ENCODE peak calls at places on chromosomes 5 and 9, in nine cellular contexts. P is uterus, X is body of pancreas, R is breast epithelium, G is IMR-90, J is tibial nerve, N is stomach, T is heart left ventricle, Y is adrenal gland. K is an unnamed sample.

GRCh38 chr9:94941211-94941875 is 214.8 kb downstream of the AOPEP start:
- DNase-seq in P (no peak), X (peak; percentile 44), R (no peak), G (peak; percentile 16), J (no peak), N (no peak), T (no peak), Y (no peak), K (no peak)

GRCh38 chr9:72599874-72600534 is 78.6 kb downstream of the TMC1 start:
- DNase-seq in P (no peak), X (no peak), R (no peak), G (no peak), J (no peak), N (no peak), T (no peak), Y (no peak), K (no peak)

GRCh38 chr9:126049896-126050604 is 276.6 kb upstream of the MVB12B start:
- DNase-seq in P (no peak), X (no peak), R (no peak), G (no peak), J (no peak), N (no peak), T (no peak), Y (no peak), K (no peak)

GRCh38 chr9:82334286-82334685 is 345.7 kb downstream of the SPATA31D1 start:
- DNase-seq in P (no peak), X (no peak), R (no peak), G (peak; percentile 65), J (no peak), N (no peak), T (no peak), Y (no peak), K (no peak)

GRCh38 chr5:83096660-83097334 is 19.4 kb downstream of the XRCC4 start:
- DNase-seq in P (no peak), X (no peak), R (no peak), G (peak; percentile 18), J (no peak), N (no peak), T (no peak), Y (no peak), K (no peak)

GRCh38 chr5:42944989-42945388 is 95.1 kb downstream of the ANXA2R start:
- DNase-seq in P (no peak), X (no peak), R (no peak), G (peak; percentile 96), J (no peak), N (no peak), T (no peak), Y (no peak), K (no peak)

GRCh38 chr5:61966991-61967390 is 339.0 kb upstream of the KIF2A start:
- DNase-seq in P (no peak), X (no peak), R (no peak), G (no peak), J (no peak), N (no peak), T (no peak), Y (no peak), K (no peak)

GRCh38 chr9:127742435-127743088 is 7.5 kb upstream of the TOR2A start:
- DNase-seq in P (peak; percentile 40), X (peak; percentile 61), R (no peak), G (peak; percentile 62), J (no peak), N (peak; percentile 32), T (no peak), Y (peak; percentile 52), K (no peak)

GRCh38 chr5:55714339-55714738 is 2.2 kb upstream of the SLC38A9 start:
- DNase-seq in P (no peak), X (no peak), R (no peak), G (no peak), J (no peak), N (no peak), T (no peak), Y (no peak), K (no peak)

GRCh38 chr5:138663561-138663960 is 88.4 kb upstream of the HSPA9 start:
- DNase-seq in P (no peak), X (no peak), R (no peak), G (no peak), J (no peak), N (no peak), T (no peak), Y (no peak), K (no peak)

GRCh38 chr9:89138463-89139390 is 39.9 kb downstream of the SHC3 start:
- DNase-seq in P (peak; percentile 25), X (no peak), R (no peak), G (peak; percentile 71), J (no peak), N (no peak), T (no peak), Y (peak; percentile 44), K (no peak)

GRCh38 chr5:14451866-14452265 is 129.7 kb upstream of the OTULINL start:
- DNase-seq in P (no peak), X (no peak), R (no peak), G (no peak), J (no peak), N (no peak), T (no peak), Y (no peak), K (no peak)

GRCh38 chr5:78405820-78406750 is 45.7 kb downstream of the SCAMP1 start:
- DNase-seq in P (no peak), X (no peak), R (no peak), G (peak; percentile 76), J (no peak), N (no peak), T (no peak), Y (no peak), K (no peak)

GRCh38 chr5:125896381-125896780 is 526.8 kb upstream of the GRAMD2B start:
- DNase-seq in P (no peak), X (no peak), R (no peak), G (no peak), J (no peak), N (no peak), T (no peak), Y (no peak), K (no peak)

GRCh38 chr5:124584991-124585715 is 161.3 kb downstream of the ZNF608 start:
- DNase-seq in P (no peak), X (no peak), R (no peak), G (peak; percentile 31), J (no peak), N (no peak), T (no peak), Y (no peak), K (no peak)

GRCh38 chr5:139287890-139288635 is 5.5 kb upstream of the MATR3 start:
- DNase-seq in P (no peak), X (no peak), R (no peak), G (no peak), J (no peak), N (no peak), T (no peak), Y (no peak), K (no peak)

GRCh38 chr5:43967165-43967564 is 364.2 kb downstream of the NNT start:
- DNase-seq in P (no peak), X (no peak), R (no peak), G (no peak), J (no peak), N (no peak), T (no peak), Y (no peak), K (no peak)

GRCh38 chr9:133050781-133051180 is 11.0 kb upstream of the CEL start:
- DNase-seq in P (no peak), X (peak; percentile 96), R (no peak), G (no peak), J (no peak), N (peak; percentile 87), T (no peak), Y (no peak), K (no peak)

GRCh38 chr5:82446765-82447164 is 168.6 kb upstream of the RPS23 start:
- DNase-seq in P (no peak), X (no peak), R (no peak), G (no peak), J (no peak), N (no peak), T (no peak), Y (no peak), K (no peak)

GRCh38 chr5:53087596-53087995 is 22.0 kb downstream of the MOCS2 start:
- DNase-seq in P (no peak), X (no peak), R (no peak), G (no peak), J (no peak), N (no peak), T (no peak), Y (no peak), K (no peak)

GRCh38 chr9:91949293-91949945 is 609 bp downstream of the ROR2 start:
- DNase-seq in P (no peak), X (peak; percentile 16), R (no peak), G (no peak), J (no peak), N (no peak), T (peak; percentile 34), Y (no peak), K (no peak)
- H3K27ac ChIP-seq in P (peak overlapping the region; percentile 89), X (no peak overlapping the region), R (peak overlapping the region; percentile 70), G (peak overlapping the region; percentile 63), J (peak overlapping the region; percentile 53), N (peak overlapping the region; percentile 94), T (no peak overlapping the region), Y (peak overlapping the region; percentile 73), K (no peak overlapping the region)

DNA sequence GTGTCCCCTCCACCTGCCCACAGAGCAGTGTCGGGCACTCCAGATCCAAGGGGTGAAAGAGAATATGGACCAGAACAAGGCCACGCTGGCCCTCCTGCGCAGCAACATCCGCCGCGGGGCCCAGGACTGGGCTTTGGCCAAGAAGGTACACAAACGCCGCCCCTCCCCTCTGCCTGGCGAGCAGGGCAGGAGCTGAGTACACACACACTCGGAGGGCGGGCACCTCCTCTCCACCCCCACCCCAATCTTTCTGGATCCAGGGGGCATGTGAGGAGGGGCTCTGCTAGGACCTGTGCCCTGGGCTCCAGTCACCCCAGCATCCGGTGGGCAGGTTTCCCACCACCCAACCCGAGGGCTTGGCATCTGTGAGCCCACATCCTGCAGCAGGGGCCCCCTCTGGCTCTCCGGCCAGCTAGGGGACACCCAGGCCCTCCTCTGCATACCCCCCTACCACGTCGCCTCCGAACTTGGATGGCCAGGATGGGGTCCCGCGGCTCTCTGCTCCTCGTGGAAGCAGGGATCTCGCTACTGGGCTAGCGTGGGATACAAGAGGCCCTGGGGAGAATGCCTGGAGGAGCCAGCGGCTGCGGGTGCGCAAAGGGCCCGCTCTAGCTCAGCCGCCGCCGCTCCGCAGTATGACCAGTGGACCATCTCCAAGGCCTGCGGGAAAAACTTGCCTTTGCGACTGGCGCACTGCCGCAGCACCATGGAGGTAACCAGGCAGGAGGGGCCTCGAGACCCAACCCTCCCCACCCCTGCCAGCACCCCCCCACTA is 3.1 kb downstream of the CCDC183 start:
- DNase-seq in P (no peak), X (peak; percentile 90), R (no peak), G (no peak), J (no peak), N (peak; percentile 89), T (no peak), Y (no peak), K (peak; percentile 77)
- TF ChIP-seq POLR2A in P (no peak), X (no peak), R (no peak), G (no peak), J (no peak), N (no peak), T (no peak), Y (no peak), K (no peak)

GRCh38 chr9:129437626-129438323 is 183.1 kb downstream of the C9orf50 start:
- DNase-seq in P (no peak), X (peak; percentile 29), R (no peak), G (no peak), J (no peak), N (no peak), T (peak; percentile 57), Y (no peak), K (no peak)
- H3K27ac ChIP-seq in P (peak overlapping the region; percentile 77), X (no peak overlapping the region), R (peak overlapping the region; percentile 42), G (peak overlapping the region; percentile 51), J (peak overlapping the region; percentile 80), N (peak overlapping the region; percentile 89), T (peak overlapping the region; percentile 68), Y (peak overlapping the region; percentile 75), K (peak overlapping the region; percentile 9)

GRCh38 chr9:91785403-91785917 is 164.6 kb downstream of the ROR2 start:
- DNase-seq in P (no peak), X (no peak), R (no peak), G (no peak), J (no peak), N (no peak), T (no peak), Y (no peak), K (no peak)
- TF ChIP-seq POLR2A in P (no peak), X (no peak), R (no peak), G (no peak), J (no peak), N (no peak), T (no peak), Y (no peak), K (no peak)